ENCODE peak calls at places on chromosomes 6 and 20, in five cellular contexts. H, S, R, Z and A are unnamed samples.

GRCh38 chr6:144921206-144921975 is 636.3 kb downstream of the UTRN start:
- DNase-seq in H (no peak), S (no peak), R (peak), Z (no peak), A (no peak)

GRCh38 chr6:106913111-106913510 is 61.4 kb downstream of the CD24 start:
- DNase-seq in H (no peak), S (no peak), R (peak), Z (no peak), A (no peak)

GRCh38 chr6:123777554-123777953 is 26.1 kb upstream of the NKAIN2 start:
- DNase-seq in H (no peak), S (no peak), R (no peak), Z (peak), A (no peak)

GRCh38 chr6:125262026-125263013 is 39.4 kb downstream of the HDDC2 start:
- DNase-seq in H (peak), S (peak), R (no peak), Z (no peak), A (no peak)

GRCh38 chr6:139654888-139655782 is 280.7 kb upstream of the CITED2 start:
- DNase-seq in H (no peak), S (no peak), R (no peak), Z (no peak), A (no peak)

GRCh38 chr6:140571139-140571538 is 1196.7 kb upstream of the CITED2 start:
- DNase-seq in H (no peak), S (no peak), R (no peak), Z (no peak), A (no peak)

GRCh38 chr6:112780498-112781096 is 433.5 kb downstream of the RFPL4B start:
- DNase-seq in H (peak), S (peak), R (peak), Z (peak), A (peak)

GRCh38 chr20:4512891-4513550 is 208.7 kb upstream of the PRND start:
- DNase-seq in H (no peak), S (peak), R (no peak), Z (no peak), A (peak)

GRCh38 chr6:158567152-158567551 is 7.3 kb downstream of the TMEM181 start:
- DNase-seq in H (no peak), S (no peak), R (no peak), Z (no peak), A (no peak)